ENCODE peak calls at places on chromosome 18, in eight cellular contexts. M is stimulated activated CD8-positive, alpha-beta memory T cell treated with anti-CD3 and anti-CD28 coated beads, Interleukin-4, amount 100 ng/mL, for 1 hour; L is D341Med; Y is activated naive CD8-positive, alpha-beta T cell treated with anti-CD3 and anti-CD28 coated beads, Interleukin-2, amount 50 U/mL, for 24 hours; G is activated CD4-positive, CD25-positive, alpha-beta regulatory T cell treated with anti-CD3 and anti-CD28 coated beads, Interleukin-2, amount 50 U/mL, for 16 hours; D is tibial artery; P is Kasumi-1; F is stimulated activated CD4-positive, alpha-beta T cell treated with anti-CD3 and anti-CD28 coated beads, TNF-alpha, amount 100 ng/mL, for 1 hour. U is an unnamed sample.

GRCh38 chr18:58129019-58129374 is 85.0 kb downstream of the NEDD4L start:
- DNase-seq in M (no peak), L (no peak), Y (no peak), G (no peak), D (no peak), P (no peak), F (no peak), U (no peak)

GRCh38 chr18:13147146-13147545 is 71.4 kb upstream of the LDLRAD4 start:
- DNase-seq in M (no peak), L (no peak), Y (no peak), G (no peak), D (no peak), P (peak), F (no peak), U (no peak)

GRCh38 chr18:34224423-34225217 is at the start of gene NOL4:
- DNase-seq in M (no peak), L (peak), Y (no peak), G (no peak), D (peak), P (no peak), F (no peak), U (peak)

GRCh38 chr18:74473976-74474375 is 16.9 kb upstream of the DIPK1C start:
- DNase-seq in M (no peak), L (no peak), Y (no peak), G (no peak), D (no peak), P (no peak), F (no peak), U (no peak)

GRCh38 chr18:74414951-74415515 is 42.1 kb downstream of the DIPK1C start:
- DNase-seq in M (no peak), L (no peak), Y (no peak), G (no peak), D (no peak), P (no peak), F (no peak), U (no peak)

GRCh38 chr18:2826581-2826980 is 20.2 kb upstream of the EMILIN2 start:
- DNase-seq in M (no peak), L (peak), Y (no peak), G (no peak), D (no peak), P (no peak), F (no peak), U (peak)

GRCh38 chr18:28805491-28805890 is 628.6 kb upstream of the CDH2 start:
- DNase-seq in M (no peak), L (no peak), Y (no peak), G (no peak), D (no peak), P (no peak), F (no peak), U (no peak)

GRCh38 chr18:21600526-21601410 is at the start of gene ESCO1:
- DNase-seq in M (peak), L (peak), Y (peak), G (peak), D (peak), P (peak), F (peak), U (peak)

GRCh38 chr18:6951336-6952090 is 166.1 kb downstream of the LAMA1 start:
- DNase-seq in M (no peak), L (no peak), Y (no peak), G (no peak), D (no peak), P (no peak), F (no peak), U (no peak)

GRCh38 chr18:75261430-75262223 is 51.0 kb downstream of the TSHZ1 start:
- DNase-seq in M (no peak), L (no peak), Y (no peak), G (no peak), D (no peak), P (no peak), F (no peak), U (no peak)

GRCh38 chr18:50287028-50287440 is 458 bp downstream of the CXXC1 start:
- DNase-seq in M (no peak), L (no peak), Y (no peak), G (no peak), D (no peak), P (no peak), F (no peak), U (peak)

GRCh38 chr18:79657342-79657996 is 22.1 kb upstream of the CTDP1 start:
- DNase-seq in M (no peak), L (no peak), Y (no peak), G (no peak), D (no peak), P (no peak), F (no peak), U (no peak)

GRCh38 chr18:46555724-46556123 is 101.3 kb downstream of the LOXHD1 start:
- DNase-seq in M (no peak), L (no peak), Y (peak), G (no peak), D (no peak), P (peak), F (no peak), U (no peak)

GRCh38 chr18:8609711-8610441 is 639 bp downstream of the RAB12 start:
- DNase-seq in M (no peak), L (peak), Y (peak), G (no peak), D (no peak), P (no peak), F (no peak), U (no peak)

GRCh38 chr18:25457636-25458035 is 105.7 kb upstream of the ZNF521 start:
- DNase-seq in M (no peak), L (no peak), Y (no peak), G (no peak), D (no peak), P (no peak), F (no peak), U (no peak)

GRCh38 chr18:74294526-74294925 is 2.8 kb upstream of the CYB5A start:
- DNase-seq in M (no peak), L (no peak), Y (no peak), G (no peak), D (no peak), P (no peak), F (no peak), U (no peak)

GRCh38 chr18:56823986-56824385 is 172.8 kb downstream of the WDR7 start:
- DNase-seq in M (no peak), L (no peak), Y (no peak), G (no peak), D (no peak), P (no peak), F (no peak), U (no peak)

GRCh38 chr18:36693931-36694661 is 134.7 kb downstream of the TPGS2 start:
- DNase-seq in M (no peak), L (peak), Y (no peak), G (no peak), D (no peak), P (no peak), F (no peak), U (no peak)

GRCh38 chr18:50051288-50051687 is 143.7 kb downstream of the MYO5B start:
- DNase-seq in M (no peak), L (no peak), Y (no peak), G (no peak), D (no peak), P (peak), F (no peak), U (no peak)

GRCh38 chr18:76056467-76057194 is 438.4 kb downstream of the ZNF516 start:
- DNase-seq in M (no peak), L (no peak), Y (no peak), G (no peak), D (no peak), P (no peak), F (no peak), U (peak)

GRCh38 chr18:73774836-73775509 is 372.7 kb downstream of the FBXO15 start:
- DNase-seq in M (no peak), L (peak), Y (no peak), G (no peak), D (no peak), P (no peak), F (no peak), U (no peak)

GRCh38 chr18:79496978-79497637 is 101.4 kb downstream of the NFATC1 start:
- DNase-seq in M (no peak), L (no peak), Y (no peak), G (no peak), D (peak), P (no peak), F (no peak), U (peak)

GRCh38 chr18:57555134-57555533 is 31.4 kb downstream of the FECH start:
- DNase-seq in M (no peak), L (no peak), Y (no peak), G (no peak), D (no peak), P (no peak), F (no peak), U (no peak)

GRCh38 chr18:79949571-79950439 is 1.6 kb downstream of the SLC66A2 start:
- DNase-seq in M (no peak), L (peak), Y (peak), G (no peak), D (peak), P (peak), F (no peak), U (no peak)

GRCh38 chr18:79396431-79397287 is 929 bp downstream of the NFATC1 start:
- DNase-seq in M (no peak), L (peak), Y (peak), G (no peak), D (peak), P (no peak), F (no peak), U (peak)

GRCh38 chr18:56258178-56258577 is 380.2 kb downstream of the TXNL1 start:
- DNase-seq in M (no peak), L (no peak), Y (no peak), G (no peak), D (no peak), P (peak), F (no peak), U (no peak)